ENCODE peak calls at places on chromosomes 16 and 17, in eight cellular contexts. Q is NK-92 treated with Interleukin-12 subunit alpha and Interleukin-12 subunit beta, amount 100 ng/mL, for 24 hours; L is HFF-Myc; Y is epithelial cell of esophagus; V is A549; M is stimulated activated naive CD8-positive, alpha-beta T cell treated with anti-CD3 and anti-CD28 coated beads, Interleukin-15, amount 100 ng/mL, for 72 hours; R is neural progenitor cell; J is NCI-H146. K is an unnamed sample.

GRCh38 chr17:40015005-40015997 is at the start of gene CSF3:
- DNase-seq in Q (no peak), L (no peak), Y (peak), V (no peak), M (no peak), R (peak), J (peak), K (no peak)

GRCh38 chr17:40862985-40863733 is 3.9 kb downstream of the KRT12 start:
- DNase-seq in Q (no peak), L (no peak), Y (no peak), V (no peak), M (peak), R (peak), J (no peak), K (no peak)

GRCh38 chr17:49748791-49749190 is 15.1 kb downstream of the FAM117A start:
- DNase-seq in Q (peak), L (no peak), Y (no peak), V (no peak), M (peak), R (no peak), J (no peak), K (no peak)

GRCh38 chr17:9330903-9331272 is 244.7 kb downstream of the STX8 start:
- DNase-seq in Q (no peak), L (no peak), Y (no peak), V (no peak), M (no peak), R (peak), J (no peak), K (no peak)

GRCh38 chr17:20205609-20206008 is 196.4 kb downstream of the SPECC1 start:
- DNase-seq in Q (no peak), L (no peak), Y (no peak), V (no peak), M (no peak), R (no peak), J (no peak), K (no peak)

GRCh38 chr17:36743130-36743529 is 141.7 kb downstream of the MRM1 start:
- DNase-seq in Q (no peak), L (no peak), Y (no peak), V (no peak), M (no peak), R (no peak), J (no peak), K (no peak)

GRCh38 chr17:41907185-41907556 is 11.6 kb downstream of the ACLY start:
- DNase-seq in Q (no peak), L (peak), Y (no peak), V (peak), M (no peak), R (no peak), J (no peak), K (no peak)

GRCh38 chr17:10836966-10837599 is 804 bp downstream of the PIRT start:
- DNase-seq in Q (no peak), L (no peak), Y (no peak), V (no peak), M (no peak), R (no peak), J (no peak), K (no peak)

GRCh38 chr17:1328437-1328836 is 49.0 kb downstream of the TRARG1 start:
- DNase-seq in Q (no peak), L (no peak), Y (no peak), V (no peak), M (no peak), R (no peak), J (no peak), K (no peak)

GRCh38 chr17:258906-259305 is 77.5 kb upstream of the DOC2B start:
- DNase-seq in Q (no peak), L (no peak), Y (no peak), V (no peak), M (peak), R (no peak), J (no peak), K (no peak)

GRCh38 chr16:49492090-49492801 is 118.6 kb downstream of the C16orf78 start:
- DNase-seq in Q (no peak), L (no peak), Y (no peak), V (peak), M (peak), R (peak), J (peak), K (no peak)

GRCh38 chr17:71495420-71495819 is 625.4 kb upstream of the SOX9 start:
- DNase-seq in Q (no peak), L (no peak), Y (no peak), V (no peak), M (no peak), R (no peak), J (no peak), K (no peak)

K was measured in cerebellar nuclear complex.